ENCODE peak calls at places on chromosome 14, in six cellular contexts. F is vagina, X is ovary, M is AG04450, R is left ventricle myocardium inferior, T is upper lobe of left lung. L is an unnamed sample.
A peak's percentile ranks its signal among the peaks of the same experiment; 100 is the strongest.

GRCh38 chr14:68191567-68192321 is 372.2 kb downstream of the RAD51B start:
- DNase-seq in F (no peak), X (no peak), M (no peak), R (no peak), T (peak; percentile 22), L (no peak)

GRCh38 chr14:31550589-31550988 is 10.6 kb upstream of the NUBPL start:
- DNase-seq in F (no peak), X (no peak), M (no peak), R (no peak), T (no peak), L (no peak)

GRCh38 chr14:50335389-50335788 is 23.3 kb downstream of the DMAC2L start:
- DNase-seq in F (no peak), X (peak; percentile 60), M (no peak), R (peak; percentile 26), T (peak; percentile 22), L (no peak)

GRCh38 chr14:91098591-91098990 is 15.3 kb upstream of the DGLUCY start:
- DNase-seq in F (no peak), X (no peak), M (no peak), R (no peak), T (no peak), L (no peak)

GRCh38 chr14:34331728-34332623 is 130.1 kb downstream of the SPTSSA start:
- DNase-seq in F (no peak), X (peak; percentile 52), M (no peak), R (peak; percentile 49), T (peak; percentile 66), L (peak; percentile 83)

GRCh38 chr14:95722525-95723190 is 8.7 kb upstream of the TCL1A start:
- DNase-seq in F (no peak), X (no peak), M (no peak), R (no peak), T (no peak), L (no peak)

GRCh38 chr14:103765526-103765925 is 49.9 kb downstream of the ZFYVE21 start:
- DNase-seq in F (no peak), X (no peak), M (no peak), R (no peak), T (no peak), L (no peak)

GRCh38 chr14:96062010-96062409 is 22.8 kb downstream of the C14orf132 start:
- DNase-seq in F (no peak), X (no peak), M (no peak), R (no peak), T (no peak), L (peak; percentile 17)

GRCh38 chr14:71203306-71203705 is 296.0 kb downstream of the PCNX1 start:
- DNase-seq in F (no peak), X (no peak), M (no peak), R (no peak), T (no peak), L (no peak)

GRCh38 chr14:78997811-78998210 is 827.6 kb downstream of the NRXN3 start:
- DNase-seq in F (no peak), X (no peak), M (peak; percentile 26), R (no peak), T (no peak), L (no peak)

GRCh38 chr14:23356036-23356435 is 3.3 kb upstream of the SLC22A17 start:
- DNase-seq in F (no peak), X (no peak), M (no peak), R (no peak), T (no peak), L (no peak)

GRCh38 chr14:28344381-28344780 is 422.2 kb upstream of the FOXG1 start:
- DNase-seq in F (no peak), X (no peak), M (no peak), R (no peak), T (no peak), L (no peak)

GRCh38 chr14:72780771-72781170 is 113.1 kb downstream of the DPF3 start:
- DNase-seq in F (peak; percentile 25), X (no peak), M (no peak), R (no peak), T (no peak), L (no peak)

GRCh38 chr14:91396959-91397815 is 20.4 kb downstream of the CCDC88C start:
- DNase-seq in F (no peak), X (no peak), M (no peak), R (no peak), T (peak; percentile 79), L (no peak)

GRCh38 chr14:104522926-104523545 is 56.5 kb upstream of the C14orf180 start:
- DNase-seq in F (no peak), X (no peak), M (no peak), R (no peak), T (no peak), L (peak; percentile 66)

GRCh38 chr14:90519262-90519920 is 122.6 kb downstream of the CALM1 start:
- DNase-seq in F (no peak), X (no peak), M (no peak), R (no peak), T (no peak), L (no peak)

GRCh38 chr14:90454041-90455000 is 57.5 kb downstream of the CALM1 start:
- DNase-seq in F (no peak), X (peak; percentile 48), M (peak; percentile 45), R (peak; percentile 82), T (peak; percentile 59), L (no peak)

GRCh38 chr14:91253795-91254323 is 9.4 kb upstream of the GPR68 start:
- DNase-seq in F (no peak), X (no peak), M (no peak), R (no peak), T (no peak), L (no peak)

GRCh38 chr14:103483600-103483999 is 39.0 kb downstream of the CKB start:
- DNase-seq in F (no peak), X (no peak), M (peak; percentile 80), R (no peak), T (no peak), L (no peak)

GRCh38 chr14:70789961-70790360 is 19.4 kb downstream of the MAP3K9 start:
- DNase-seq in F (no peak), X (no peak), M (no peak), R (no peak), T (no peak), L (no peak)

GRCh38 chr14:30257946-30258661 is 300.9 kb upstream of the G2E3 start:
- DNase-seq in F (no peak), X (no peak), M (no peak), R (no peak), T (no peak), L (no peak)

GRCh38 chr14:50846171-50846880 is 15.4 kb upstream of the NIN start:
- DNase-seq in F (no peak), X (no peak), M (peak; percentile 65), R (no peak), T (no peak), L (no peak)

GRCh38 chr14:63641473-63642228 is at the start of gene WDR89:
- DNase-seq in F (peak; percentile 98), X (peak; percentile 96), M (peak; percentile 99), R (peak; percentile 96), T (peak; percentile 98), L (peak; percentile 98)

GRCh38 chr14:105486974-105487448 is 325 bp downstream of the CRIP1 start:
- DNase-seq in F (no peak), X (no peak), M (no peak), R (peak; percentile 88), T (no peak), L (peak; percentile 94)

GRCh38 chr14:91835197-91835919 is 32.0 kb downstream of the TC2N start:
- DNase-seq in F (no peak), X (no peak), M (no peak), R (no peak), T (no peak), L (no peak)

GRCh38 chr14:31241450-31242114 is 34.0 kb upstream of the HECTD1 start:
- DNase-seq in F (no peak), X (no peak), M (no peak), R (no peak), T (no peak), L (no peak)

GRCh38 chr14:73660511-73660910 is 15.7 kb downstream of the DNAL1 start:
- DNase-seq in F (no peak), X (no peak), M (no peak), R (no peak), T (no peak), L (no peak)

GRCh38 chr14:98890556-98891340 is 381.2 kb downstream of the BCL11B start:
- DNase-seq in F (no peak), X (peak; percentile 61), M (no peak), R (no peak), T (no peak), L (peak; percentile 31)

GRCh38 chr14:80211143-80212024 is at the start of gene DIO2:
- DNase-seq in F (no peak), X (no peak), M (no peak), R (peak; percentile 56), T (peak; percentile 33), L (peak; percentile 66)

GRCh38 chr14:36520601-36521525 is 831 bp upstream of the NKX2-1 start:
- DNase-seq in F (no peak), X (no peak), M (no peak), R (no peak), T (peak; percentile 49), L (no peak)
- H3K27me3 ChIP-seq in F (peaks cover 20% of the 10 kb centered on the region), X (peaks cover 3% of the 10 kb centered on the region), M (peaks cover 87% of the 10 kb centered on the region), R (peaks cover 100% of the 10 kb centered on the region), T (peaks cover 11% of the 10 kb centered on the region), L (peaks cover 100% of the 10 kb centered on the region)

GRCh38 chr14:24369463-24369862 is 1.5 kb downstream of the NFATC4 start:
- DNase-seq in F (no peak), X (peak; percentile 63), M (no peak), R (no peak), T (no peak), L (no peak)
- H3K27me3 ChIP-seq in F (no peaks in the 10 kb centered on the region), X (no peaks in the 10 kb centered on the region), M (no peaks in the 10 kb centered on the region), R (peaks cover 49% of the 10 kb centered on the region), T (no peaks in the 10 kb centered on the region), L (peaks cover 3% of the 10 kb centered on the region)

GRCh38 chr14:101556131-101556530 is 5.2 kb upstream of the DIO3 start:
- DNase-seq in F (no peak), X (no peak), M (no peak), R (no peak), T (no peak), L (no peak)

GRCh38 chr14:101558739-101559240 is 2.5 kb upstream of the DIO3 start:
- DNase-seq in F (no peak), X (no peak), M (no peak), R (no peak), T (no peak), L (no peak)

GRCh38 chr14:101556566-101557320 is 4.6 kb upstream of the DIO3 start:
- DNase-seq in F (no peak), X (no peak), M (no peak), R (no peak), T (no peak), L (no peak)

GRCh38 chr14:101557811-101558738 is 3.2 kb upstream of the DIO3 start:
- DNase-seq in F (no peak), X (peak; percentile 67), M (no peak), R (no peak), T (no peak), L (no peak)

DNA sequence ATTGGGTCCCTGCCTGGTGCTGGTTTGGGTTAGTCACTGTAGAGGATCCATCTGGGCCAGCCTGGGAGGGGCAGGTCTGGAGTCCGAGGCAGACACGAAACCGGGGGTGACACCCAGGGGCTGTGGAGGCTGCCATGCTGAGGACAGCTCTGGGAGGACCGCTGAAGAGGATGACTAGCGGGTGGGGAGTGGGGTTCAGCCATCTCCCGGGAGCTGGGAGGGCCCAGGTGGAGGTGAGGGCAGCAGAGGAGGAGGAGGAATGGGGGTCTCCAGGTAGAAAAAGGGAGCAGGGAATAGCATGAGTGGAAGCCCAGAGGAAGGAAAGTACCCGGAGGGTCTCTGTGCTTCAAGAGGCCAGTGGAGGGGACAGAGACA is 4.0 kb upstream of the DIO3 start:
- DNase-seq in F (no peak), X (no peak), M (no peak), R (no peak), T (no peak), L (no peak)
- H3K27me3 ChIP-seq in F (no peaks in the 10 kb centered on the region), X (no peaks in the 10 kb centered on the region), M (peaks cover 32% of the 10 kb centered on the region), R (peaks cover 89% of the 10 kb centered on the region), T (peaks cover 11% of the 10 kb centered on the region), L (peaks cover 82% of the 10 kb centered on the region)

GRCh38 chr14:39459795-39460478 is 27.7 kb upstream of the FBXO33 start:
- DNase-seq in F (no peak), X (no peak), M (no peak), R (no peak), T (peak; percentile 67), L (no peak)
- H3K27me3 ChIP-seq in F (no peaks in the 10 kb centered on the region), X (no peaks in the 10 kb centered on the region), M (no peaks in the 10 kb centered on the region), R (no peaks in the 10 kb centered on the region), T (no peaks in the 10 kb centered on the region), L (no peaks in the 10 kb centered on the region)